ENCODE peak calls at places on chromosomes 1 and 21, in seven cellular contexts. S is RPMI8226; L is body of pancreas; A is stimulated activated naive CD8-positive, alpha-beta T cell treated with anti-CD3 and anti-CD28 coated beads, Interleukin-15, Interleukin-2, amounts not matched to agents 100 U/mL and 50 U/mL, for 24 hours; G is endothelial cell of umbilical vein; K is HEK293T; J is midbrain. W is an unnamed sample.

GRCh38 chr1:66271216-66271903 is 262.6 kb upstream of the SGIP1 start:
- DNase-seq in J (peak; percentile 44), A (peak; percentile 56), G (peak; percentile 98), K (peak; percentile 80), L (peak; percentile 62), S (no peak), W (peak; percentile 7)

GRCh38 chr1:5969168-5969567 is 23.1 kb downstream of the NPHP4 start:
- DNase-seq in A (no peak), L (no peak), K (no peak), S (no peak), G (no peak), J (no peak), W (no peak)

GRCh38 chr1:220884109-220884980 is 5.1 kb downstream of the HLX start:
- DNase-seq in G (no peak), K (no peak), S (no peak), A (no peak), J (peak; percentile 13), L (peak; percentile 45), W (no peak)

GRCh38 chr1:242016518-242016917 is 17.6 kb upstream of the MAP1LC3C start:
- DNase-seq in S (no peak), L (no peak), A (no peak), G (no peak), J (no peak), K (no peak), W (no peak)

GRCh38 chr1:1202831-1203560 is 3.4 kb downstream of the TNFRSF18 start:
- DNase-seq in G (no peak), S (no peak), L (no peak), K (no peak), A (peak; percentile 31), J (no peak), W (no peak)

GRCh38 chr1:212595229-212595628 is 13.3 kb upstream of the ATF3 start:
- DNase-seq in L (no peak), S (no peak), G (no peak), J (no peak), K (peak; percentile 3), A (no peak), W (no peak)

GRCh38 chr1:23591460-23592208 is 32.3 kb upstream of the ID3 start:
- DNase-seq in J (no peak), A (peak; percentile 86), K (no peak), G (no peak), L (peak; percentile 20), S (peak; percentile 64), W (no peak)

GRCh38 chr1:225847610-225848009 is 34.6 kb downstream of the TMEM63A start:
- DNase-seq in L (peak; percentile 91), S (peak; percentile 93), K (no peak), G (no peak), A (no peak), J (no peak), W (no peak)

GRCh38 chr1:233361876-233362275 is 34.4 kb downstream of the MAP3K21 start:
- DNase-seq in A (no peak), G (no peak), S (no peak), L (no peak), J (no peak), K (no peak), W (no peak)

GRCh38 chr1:8343464-8344001 is 25.6 kb downstream of the SLC45A1 start:
- DNase-seq in K (no peak), L (peak; percentile 71), A (no peak), J (peak; percentile 47), S (no peak), G (peak; percentile 36), W (peak; percentile 42)

GRCh38 chr1:8763888-8764287 is 53.6 kb downstream of the RERE start:
- DNase-seq in A (no peak), G (peak; percentile 13), K (peak; percentile 28), J (no peak), L (peak; percentile 14), S (peak; percentile 18), W (peak; percentile 76)

GRCh38 chr1:88079036-88079435 is 605.0 kb upstream of the PKN2 start:
- DNase-seq in K (peak; percentile 45), L (no peak), J (no peak), S (no peak), A (no peak), G (peak; percentile 8), W (peak; percentile 6)

GRCh38 chr1:156629825-156630449 is 10.7 kb downstream of the HAPLN2 start:
- DNase-seq in G (no peak), S (no peak), A (no peak), L (no peak), K (no peak), J (no peak), W (no peak)

GRCh38 chr1:203462878-203463277 is 12.7 kb upstream of the PRELP start:
- DNase-seq in A (no peak), S (no peak), L (no peak), J (no peak), K (no peak), G (no peak), W (no peak)

GRCh38 chr1:95127380-95127779 is 10.2 kb downstream of the TLCD4 start:
- DNase-seq in S (no peak), J (no peak), K (no peak), A (no peak), G (no peak), L (no peak), W (no peak)

GRCh38 chr1:44557756-44558155 is 116.5 kb downstream of the TMEM53 start:
- DNase-seq in A (no peak), G (no peak), L (no peak), K (no peak), S (no peak), J (no peak), W (no peak)

GRCh38 chr1:174550296-174550695 is 102.5 kb downstream of the GPR52 start:
- DNase-seq in G (no peak), J (no peak), K (no peak), L (no peak), A (no peak), S (no peak), W (no peak)

GRCh38 chr1:101207891-101208290 is 28.9 kb upstream of the S1PR1 start:
- DNase-seq in A (no peak), L (no peak), G (no peak), K (no peak), J (peak; percentile 40), S (no peak), W (no peak)

GRCh38 chr1:79005945-79006344 is 585 bp downstream of the ADGRL4 start:
- DNase-seq in J (no peak), A (no peak), K (no peak), G (peak; percentile 74), L (no peak), S (no peak), W (no peak)

GRCh38 chr1:23037081-23037740 is 17.9 kb downstream of the KDM1A start:
- DNase-seq in J (no peak), A (no peak), G (no peak), L (no peak), K (no peak), S (no peak), W (no peak)

GRCh38 chr21:44972301-44972814 is 32.5 kb downstream of the SLX9 start:
- DNase-seq in L (no peak), K (no peak), J (no peak), A (no peak), G (no peak), S (no peak), W (no peak)

GRCh38 chr1:160675641-160676410 is 29.0 kb upstream of the SLAMF1 start:
- DNase-seq in S (peak; percentile 89), J (peak; percentile 30), K (peak; percentile 68), A (peak; percentile 80), L (peak; percentile 75), G (peak; percentile 53), W (peak; percentile 79)

W was measured in T47D.